ENCODE peak calls at places on chromosomes 7 and 10, in four cellular contexts. One of them, this sample, is unnamed.

GRCh38 chr7:45682836-45683555 is 108.8 kb downstream of the ADCY1 start:
- DNase-seq in T-cell: no peak
- DNase-seq in stimulated activated CD4-positive, alpha-beta T cell treated with anti-CD3 and anti-CD28 coated beads, Interleukin-1b, Interleukin-23, amount 100 ng/mL, for 1 hour: no peak
- DNase-seq in HuH-7.5: no peak
- DNase-seq in this sample: no peak

GRCh38 chr7:95420996-95421846 is 13.6 kb downstream of the PON2 start:
- DNase-seq in T-cell: no peak
- DNase-seq in HuH-7.5: no peak
- DNase-seq in stimulated activated CD4-positive, alpha-beta T cell treated with anti-CD3 and anti-CD28 coated beads, Interleukin-1b, Interleukin-23, amount 100 ng/mL, for 1 hour: no peak
- DNase-seq in this sample: no peak

GRCh38 chr10:115706482-115707076 is 566.4 kb downstream of the GFRA1 start:
- DNase-seq in HuH-7.5: peak; percentile 1
- DNase-seq in stimulated activated CD4-positive, alpha-beta T cell treated with anti-CD3 and anti-CD28 coated beads, Interleukin-1b, Interleukin-23, amount 100 ng/mL, for 1 hour: no peak
- DNase-seq in T-cell: no peak
- DNase-seq in this sample: no peak

GRCh38 chr7:140044251-140044650 is 18.5 kb downstream of the PARP12 start:
- DNase-seq in HuH-7.5: no peak
- DNase-seq in T-cell: no peak
- DNase-seq in stimulated activated CD4-positive, alpha-beta T cell treated with anti-CD3 and anti-CD28 coated beads, Interleukin-1b, Interleukin-23, amount 100 ng/mL, for 1 hour: no peak
- DNase-seq in this sample: no peak

GRCh38 chr10:49138361-49138891 is 4.6 kb upstream of the FAM170B start:
- DNase-seq in stimulated activated CD4-positive, alpha-beta T cell treated with anti-CD3 and anti-CD28 coated beads, Interleukin-1b, Interleukin-23, amount 100 ng/mL, for 1 hour: no peak
- DNase-seq in T-cell: no peak
- DNase-seq in HuH-7.5: no peak
- DNase-seq in this sample: no peak

GRCh38 chr10:43128331-43128730 is 9.9 kb upstream of the CSGALNACT2 start:
- DNase-seq in stimulated activated CD4-positive, alpha-beta T cell treated with anti-CD3 and anti-CD28 coated beads, Interleukin-1b, Interleukin-23, amount 100 ng/mL, for 1 hour: no peak
- DNase-seq in T-cell: no peak
- DNase-seq in HuH-7.5: no peak
- DNase-seq in this sample: no peak

GRCh38 chr10:24952146-24952700 is at the start of gene PRTFDC1:
- DNase-seq in T-cell: peak; percentile 22
- DNase-seq in stimulated activated CD4-positive, alpha-beta T cell treated with anti-CD3 and anti-CD28 coated beads, Interleukin-1b, Interleukin-23, amount 100 ng/mL, for 1 hour: no peak
- DNase-seq in HuH-7.5: peak; percentile 59
- DNase-seq in this sample: no peak

GRCh38 chr7:32070406-32071360 is at the start of gene PDE1C:
- DNase-seq in T-cell: no peak
- DNase-seq in stimulated activated CD4-positive, alpha-beta T cell treated with anti-CD3 and anti-CD28 coated beads, Interleukin-1b, Interleukin-23, amount 100 ng/mL, for 1 hour: no peak
- DNase-seq in HuH-7.5: no peak
- DNase-seq in this sample: no peak

GRCh38 chr7:94374721-94375120 is 20.0 kb upstream of the COL1A2 start:
- DNase-seq in stimulated activated CD4-positive, alpha-beta T cell treated with anti-CD3 and anti-CD28 coated beads, Interleukin-1b, Interleukin-23, amount 100 ng/mL, for 1 hour: no peak
- DNase-seq in HuH-7.5: no peak
- DNase-seq in T-cell: no peak
- DNase-seq in this sample: no peak

GRCh38 chr7:68109299-68109698 is 1112.7 kb downstream of the TYW1 start:
- DNase-seq in stimulated activated CD4-positive, alpha-beta T cell treated with anti-CD3 and anti-CD28 coated beads, Interleukin-1b, Interleukin-23, amount 100 ng/mL, for 1 hour: no peak
- DNase-seq in T-cell: no peak
- DNase-seq in HuH-7.5: no peak
- DNase-seq in this sample: no peak

GRCh38 chr10:6382081-6382480 is 179.3 kb downstream of the PFKFB3 start:
- DNase-seq in stimulated activated CD4-positive, alpha-beta T cell treated with anti-CD3 and anti-CD28 coated beads, Interleukin-1b, Interleukin-23, amount 100 ng/mL, for 1 hour: no peak
- DNase-seq in T-cell: peak; percentile 5
- DNase-seq in HuH-7.5: no peak
- DNase-seq in this sample: no peak

GRCh38 chr7:114026486-114027089 is 107.8 kb upstream of the PPP1R3A start:
- DNase-seq in stimulated activated CD4-positive, alpha-beta T cell treated with anti-CD3 and anti-CD28 coated beads, Interleukin-1b, Interleukin-23, amount 100 ng/mL, for 1 hour: no peak
- DNase-seq in HuH-7.5: no peak
- DNase-seq in T-cell: no peak
- DNase-seq in this sample: peak; percentile 36

GRCh38 chr10:56212951-56213350 is 148.1 kb downstream of the ZWINT start:
- DNase-seq in HuH-7.5: no peak
- DNase-seq in stimulated activated CD4-positive, alpha-beta T cell treated with anti-CD3 and anti-CD28 coated beads, Interleukin-1b, Interleukin-23, amount 100 ng/mL, for 1 hour: no peak
- DNase-seq in T-cell: no peak
- DNase-seq in this sample: no peak

GRCh38 chr10:113045155-113046055 is 95.4 kb downstream of the TCF7L2 start:
- DNase-seq in stimulated activated CD4-positive, alpha-beta T cell treated with anti-CD3 and anti-CD28 coated beads, Interleukin-1b, Interleukin-23, amount 100 ng/mL, for 1 hour: no peak
- DNase-seq in T-cell: no peak
- DNase-seq in HuH-7.5: no peak
- DNase-seq in this sample: no peak

GRCh38 chr10:72692897-72693598 is 1.1 kb downstream of the MCU start:
- DNase-seq in stimulated activated CD4-positive, alpha-beta T cell treated with anti-CD3 and anti-CD28 coated beads, Interleukin-1b, Interleukin-23, amount 100 ng/mL, for 1 hour: no peak
- DNase-seq in HuH-7.5: no peak
- DNase-seq in T-cell: no peak
- DNase-seq in this sample: no peak

GRCh38 chr7:157241631-157242030 is 95.2 kb upstream of the DNAJB6 start:
- DNase-seq in T-cell: no peak
- DNase-seq in HuH-7.5: no peak
- DNase-seq in stimulated activated CD4-positive, alpha-beta T cell treated with anti-CD3 and anti-CD28 coated beads, Interleukin-1b, Interleukin-23, amount 100 ng/mL, for 1 hour: no peak
- DNase-seq in this sample: no peak

GRCh38 chr10:97689637-97690036 is 2.6 kb upstream of the AVPI1 start:
- DNase-seq in HuH-7.5: no peak
- DNase-seq in T-cell: no peak
- DNase-seq in stimulated activated CD4-positive, alpha-beta T cell treated with anti-CD3 and anti-CD28 coated beads, Interleukin-1b, Interleukin-23, amount 100 ng/mL, for 1 hour: no peak
- DNase-seq in this sample: no peak

GRCh38 chr10:95881316-95881715 is 26.5 kb upstream of the CC2D2B start:
- DNase-seq in T-cell: no peak
- DNase-seq in HuH-7.5: no peak
- DNase-seq in stimulated activated CD4-positive, alpha-beta T cell treated with anti-CD3 and anti-CD28 coated beads, Interleukin-1b, Interleukin-23, amount 100 ng/mL, for 1 hour: no peak
- DNase-seq in this sample: no peak

This sample was measured in NCI-H1048.